ENCODE peak calls at places on chromosomes 6 and 20, in seven cellular contexts. T is AG09309, Y is hepatocyte, W is right lobe of liver, N is endothelial cell, E is upper lobe of right lung, F is psoas muscle. L is an unnamed sample.

GRCh38 chr20:14561733-14562132 is 224.3 kb upstream of the FLRT3 start:
- DNase-seq in W (no peak), E (no peak), N (no peak), T (no peak), Y (no peak), F (no peak), L (no peak)

GRCh38 chr6:71134929-71135642 is 153.5 kb upstream of the OGFRL1 start:
- DNase-seq in E (no peak), N (no peak), W (no peak), F (no peak), Y (no peak), T (no peak), L (no peak)

GRCh38 chr20:53779822-53780221 is 186.2 kb upstream of the ZNF217 start:
- DNase-seq in F (no peak), N (no peak), T (no peak), Y (no peak), E (no peak), W (no peak), L (no peak)

GRCh38 chr20:57287901-57288300 is 21.5 kb upstream of the BMP7 start:
- DNase-seq in W (no peak), N (no peak), F (no peak), E (no peak), Y (no peak), T (no peak), L (no peak)

GRCh38 chr6:43798688-43799444 is 28.9 kb downstream of the VEGFA start:
- DNase-seq in N (no peak), T (no peak), W (peak), F (peak), E (peak), Y (peak), L (peak)

GRCh38 chr6:64081459-64081858 is 445.9 kb downstream of the PHF3 start:
- DNase-seq in T (no peak), E (no peak), Y (no peak), W (no peak), N (no peak), F (no peak), L (no peak)

GRCh38 chr6:88982720-88983119 is 19.3 kb upstream of the RNGTT start:
- DNase-seq in N (no peak), F (peak), W (no peak), Y (peak), T (peak), E (no peak), L (peak)

GRCh38 chr6:35468980-35469710 is 944 bp downstream of the RPL10A start:
- DNase-seq in N (no peak), E (peak), W (no peak), T (no peak), F (peak), Y (no peak), L (peak)

GRCh38 chr20:57412347-57413029 is 21.3 kb downstream of the RBM38 start:
- DNase-seq in E (no peak), F (no peak), N (no peak), Y (no peak), W (no peak), T (no peak), L (peak)

GRCh38 chr6:24497254-24497989 is 2.7 kb downstream of the ALDH5A1 start:
- DNase-seq in T (no peak), W (no peak), Y (no peak), F (no peak), N (no peak), E (no peak), L (no peak)

GRCh38 chr6:80341330-80341729 is 234.9 kb downstream of the BCKDHB start:
- DNase-seq in F (no peak), Y (no peak), N (no peak), W (no peak), E (no peak), T (peak), L (no peak)

GRCh38 chr20:63430891-63431290 is 41.6 kb downstream of the KCNQ2 start:
- DNase-seq in N (no peak), F (no peak), W (no peak), E (no peak), T (no peak), Y (no peak), L (no peak)

GRCh38 chr6:31634131-31634530 is 13.6 kb downstream of the PRRC2A start:
- DNase-seq in F (no peak), N (no peak), T (no peak), W (no peak), E (no peak), Y (no peak), L (no peak)

GRCh38 chr20:38706482-38706881 is 17.8 kb upstream of the SLC32A1 start:
- DNase-seq in N (no peak), E (no peak), Y (no peak), W (no peak), T (no peak), F (no peak), L (no peak)

GRCh38 chr20:57106030-57106682 is 160.3 kb downstream of the BMP7 start:
- DNase-seq in F (no peak), E (no peak), W (no peak), N (no peak), Y (no peak), T (no peak), L (no peak)

GRCh38 chr20:14928083-14928482 is 590.7 kb upstream of the FLRT3 start:
- DNase-seq in F (no peak), T (no peak), W (no peak), E (no peak), N (no peak), Y (peak), L (no peak)

GRCh38 chr6:3139090-3139903 is 18.0 kb downstream of the TUBB2A start:
- DNase-seq in E (peak), F (peak), N (peak), W (peak), Y (peak), T (peak), L (no peak)

GRCh38 chr6:55734256-55734655 is 141.1 kb downstream of the BMP5 start:
- DNase-seq in Y (no peak), W (no peak), F (no peak), T (no peak), E (no peak), N (no peak), L (no peak)

GRCh38 chr20:24627926-24628325 is 158.5 kb downstream of the SYNDIG1 start:
- DNase-seq in F (no peak), W (no peak), E (no peak), T (no peak), Y (no peak), N (no peak), L (no peak)

GRCh38 chr20:62828551-62829230 is 11.8 kb downstream of the COL9A3 start:
- DNase-seq in N (peak), E (no peak), F (no peak), W (no peak), T (no peak), Y (no peak), L (no peak)

GRCh38 chr20:50617022-50617421 is 74.3 kb downstream of the RIPOR3 start:
- DNase-seq in T (no peak), Y (no peak), W (no peak), E (no peak), N (no peak), F (no peak), L (no peak)

GRCh38 chr6:170292778-170293164 is 1.9 kb upstream of the DLL1 start:
- DNase-seq in W (no peak), N (no peak), E (no peak), T (no peak), Y (no peak), F (no peak), L (no peak)

GRCh38 chr6:99151634-99152344 is 197.7 kb downstream of the FAXC start:
- DNase-seq in W (no peak), Y (peak), N (peak), T (no peak), F (no peak), E (peak), L (peak)

GRCh38 chr6:99148761-99149160 is 200.7 kb downstream of the FAXC start:
- DNase-seq in W (no peak), E (no peak), T (no peak), F (no peak), N (no peak), Y (no peak), L (no peak)

GRCh38 chr6:99146716-99147115 is 199.0 kb upstream of the FBXL4 start:
- DNase-seq in E (no peak), Y (no peak), T (no peak), N (no peak), F (no peak), W (no peak), L (no peak)

GRCh38 chr6:99148111-99148510 is 200.4 kb upstream of the FBXL4 start:
- DNase-seq in T (no peak), Y (no peak), F (no peak), W (no peak), N (no peak), E (no peak), L (no peak)

DNA sequence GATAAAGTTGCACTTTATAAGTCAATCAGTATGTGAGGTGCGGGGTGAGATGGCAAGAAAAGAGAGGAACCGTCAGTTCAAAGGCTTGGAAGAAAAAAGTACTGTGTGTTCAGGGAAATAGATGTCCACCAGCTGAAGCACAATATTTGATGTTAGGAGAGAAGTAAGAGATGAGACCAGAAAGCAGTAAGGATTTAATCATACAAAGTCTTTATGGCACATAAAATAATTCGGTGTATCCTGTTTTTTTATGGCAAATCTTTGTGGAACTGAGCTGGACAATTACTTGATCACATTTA is 197.2 kb downstream of the FAXC start:
- DNase-seq in T (no peak), Y (no peak), F (no peak), E (no peak), N (no peak), W (no peak), L (no peak)
- TF ChIP-seq CTCF in T (no peak), Y (no peak), F (no peak), E (no peak), N (no peak), W (no peak), L (no peak)

DNA sequence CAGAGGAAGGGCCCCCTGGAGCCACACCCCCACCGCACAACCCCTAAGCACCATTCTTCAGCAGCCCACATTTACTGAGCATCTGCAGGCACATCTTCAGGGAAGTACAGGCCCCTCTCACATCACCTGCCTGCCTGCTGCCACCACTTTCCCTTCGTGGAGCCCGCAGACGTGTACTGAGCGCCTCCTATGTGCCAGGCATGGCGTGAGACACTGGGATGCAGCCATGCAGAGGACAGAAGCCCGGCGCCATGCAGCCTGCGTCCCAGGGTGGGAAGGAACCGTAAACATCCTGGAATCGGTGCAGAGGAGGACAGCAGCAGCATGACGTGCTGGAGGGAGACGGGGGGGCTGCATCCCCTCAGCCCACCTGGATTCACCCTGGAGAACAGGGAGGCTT is 78.1 kb downstream of the GRM4 start:
- DNase-seq in N (no peak), F (no peak), E (no peak), T (no peak), Y (no peak), W (no peak), L (peak)
- TF ChIP-seq CTCF in N (no peak), F (no peak), E (no peak), T (peak), Y (no peak), W (no peak), L (peak)

GRCh38 chr6:165488624-165489295 is 174.3 kb downstream of the PDE10A start:
- DNase-seq in Y (no peak), E (no peak), W (no peak), T (no peak), N (no peak), F (no peak), L (no peak)
- TF ChIP-seq CTCF in Y (no peak), E (no peak), W (no peak), T (no peak), N (no peak), F (no peak), L (no peak)

GRCh38 chr6:139115980-139116758 is 18.7 kb upstream of the HECA start:
- DNase-seq in N (no peak), W (no peak), Y (no peak), F (no peak), E (no peak), T (no peak), L (no peak)

GRCh38 chr6:139112561-139112960 is 22.3 kb upstream of the HECA start:
- DNase-seq in T (no peak), W (no peak), E (no peak), N (no peak), F (no peak), Y (no peak), L (no peak)

GRCh38 chr6:139114741-139115140 is 20.1 kb upstream of the HECA start:
- DNase-seq in Y (no peak), F (no peak), T (no peak), E (no peak), W (no peak), N (no peak), L (no peak)

GRCh38 chr6:139119553-139119952 is 15.3 kb upstream of the HECA start:
- DNase-seq in E (no peak), N (no peak), Y (no peak), F (no peak), W (no peak), T (no peak), L (no peak)

GRCh38 chr6:139117734-139118133 is 17.1 kb upstream of the HECA start:
- DNase-seq in T (no peak), N (no peak), W (no peak), E (no peak), F (no peak), Y (no peak), L (no peak)
- TF ChIP-seq CTCF in T (no peak), N (peak), W (peak), E (peak), F (no peak), Y (no peak), L (peak)

GRCh38 chr20:35012227-35013069 is 56.8 kb downstream of the MYH7B start:
- DNase-seq in W (no peak), Y (no peak), F (peak), N (no peak), T (no peak), E (no peak), L (no peak)
- TF ChIP-seq CTCF in W (no peak), Y (no peak), F (no peak), N (no peak), T (no peak), E (no peak), L (no peak)

DNA sequence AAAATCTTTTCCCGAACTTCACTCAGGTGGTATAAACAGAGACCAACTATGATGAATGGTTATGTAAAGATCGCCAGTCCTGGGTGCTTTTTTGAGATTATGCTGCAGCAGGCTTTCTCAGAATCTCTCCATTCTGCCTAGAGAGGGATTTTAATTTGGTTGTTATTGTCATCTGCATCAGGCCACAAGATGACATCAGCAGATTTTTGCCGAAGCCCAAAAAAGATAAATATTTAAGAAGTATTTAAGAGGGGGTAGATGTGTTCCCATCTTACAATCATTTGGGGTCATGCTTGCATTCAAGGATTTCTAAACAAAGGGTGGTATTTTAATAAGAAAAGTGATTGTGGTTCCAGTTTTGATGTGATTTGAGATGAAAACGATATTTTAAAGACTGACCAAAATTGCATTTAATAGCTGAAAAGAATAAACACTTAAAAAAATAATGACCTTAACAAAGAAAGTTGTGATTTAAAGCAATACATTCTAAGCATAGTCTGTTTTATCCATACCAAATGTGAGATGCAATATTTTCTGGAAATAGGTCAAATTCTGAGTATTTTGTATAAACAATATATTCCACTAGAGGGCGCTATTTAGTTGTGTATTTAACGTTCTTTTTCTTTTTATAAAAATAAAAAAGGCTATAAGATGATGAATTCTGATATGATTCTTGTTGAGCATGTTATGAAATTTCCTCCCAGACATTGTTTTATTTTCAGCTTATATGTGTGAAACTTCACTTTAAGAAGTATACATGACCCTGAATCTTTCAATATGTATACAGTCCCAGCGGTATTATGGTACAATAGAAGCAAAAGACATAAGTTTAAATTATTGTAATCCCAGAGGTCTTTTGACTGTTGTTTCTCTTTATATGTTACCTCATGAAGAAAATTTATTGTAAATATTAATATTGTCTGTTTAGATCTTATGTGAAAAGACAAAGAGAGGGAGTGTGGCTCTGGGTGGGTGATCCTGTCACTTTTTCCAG is 51.0 kb upstream of the ZFP64 start:
- DNase-seq in T (no peak), Y (peak), N (no peak), E (no peak), F (no peak), W (no peak), L (no peak)
- TF ChIP-seq CTCF in T (no peak), Y (peak), N (peak), E (peak), F (peak), W (peak), L (peak)

GRCh38 chr6:5132741-5133140 is 47.6 kb downstream of the PPP1R3G start:
- DNase-seq in E (no peak), N (peak), T (peak), F (peak), W (no peak), Y (peak), L (peak)

GRCh38 chr6:5136856-5137255 is 51.7 kb downstream of the PPP1R3G start:
- DNase-seq in E (no peak), F (no peak), W (no peak), Y (no peak), T (no peak), N (no peak), L (peak)

GRCh38 chr6:5138995-5139827 is 54.1 kb downstream of the PPP1R3G start:
- DNase-seq in Y (no peak), N (no peak), F (no peak), W (no peak), T (no peak), E (no peak), L (no peak)

GRCh38 chr6:5133943-5134342 is 48.8 kb downstream of the PPP1R3G start:
- DNase-seq in W (no peak), N (no peak), F (no peak), E (no peak), T (no peak), Y (no peak), L (no peak)

GRCh38 chr6:5135783-5136376 is 50.7 kb downstream of the PPP1R3G start:
- DNase-seq in Y (no peak), F (no peak), E (no peak), N (peak), W (no peak), T (no peak), L (peak)
- TF ChIP-seq CTCF in Y (peak), F (peak), E (peak), N (peak), W (peak), T (peak), L (peak)

GRCh38 chr6:131787955-131788712 is 19.7 kb upstream of the ENPP1 start:
- DNase-seq in F (peak), Y (peak), N (no peak), E (no peak), W (no peak), T (no peak), L (no peak)

GRCh38 chr6:131787079-131787478 is 20.7 kb upstream of the ENPP1 start:
- DNase-seq in E (no peak), F (no peak), Y (no peak), T (no peak), W (no peak), N (no peak), L (no peak)

GRCh38 chr6:131795366-131795765 is 12.5 kb upstream of the ENPP1 start:
- DNase-seq in W (no peak), N (no peak), Y (no peak), F (no peak), E (no peak), T (no peak), L (no peak)

GRCh38 chr6:131789219-131789618 is 18.6 kb upstream of the ENPP1 start:
- DNase-seq in W (no peak), N (no peak), Y (no peak), E (no peak), F (no peak), T (no peak), L (no peak)

GRCh38 chr6:131792091-131792496 is 15.7 kb upstream of the ENPP1 start:
- DNase-seq in W (no peak), T (peak), Y (no peak), N (no peak), E (no peak), F (no peak), L (no peak)
- TF ChIP-seq CTCF in W (no peak), T (peak), Y (no peak), N (no peak), E (no peak), F (no peak), L (no peak)

L was measured in GM12865.